ENCODE peak calls at places on chromosomes 2 and 18, in five cellular contexts. M is HT-29, H is COR-L47, O is IMR-90, R is iris pigment epithelial cell. I is an unnamed sample.

GRCh38 chr2:130744287-130745117 is 10.8 kb upstream of the AMER3 start:
- DNase-seq in M (peak; percentile 2), H (no peak), O (no peak), R (no peak), I (no peak)

GRCh38 chr2:85737481-85737880 is 16.3 kb upstream of the ATOH8 start:
- DNase-seq in M (peak; percentile 21), H (no peak), O (peak; percentile 87), R (peak; percentile 91), I (peak; percentile 93)

GRCh38 chr2:171523969-171524401 is 1.7 kb downstream of the CYBRD1 start:
- DNase-seq in M (peak; percentile 8), H (no peak), O (peak; percentile 25), R (peak; percentile 65), I (peak; percentile 70)

GRCh38 chr2:120914839-120915521 is 179.3 kb downstream of the GLI2 start:
- DNase-seq in M (peak; percentile 71), H (no peak), O (peak; percentile 94), R (peak; percentile 90), I (peak; percentile 92)

GRCh38 chr2:41910126-41910525 is 137.7 kb upstream of the PKDCC start:
- DNase-seq in M (no peak), H (no peak), O (peak; percentile 77), R (peak; percentile 78), I (peak; percentile 38)

GRCh38 chr2:127061377-127062273 is 45.3 kb downstream of the BIN1 start:
- DNase-seq in M (no peak), H (no peak), O (peak; percentile 57), R (peak; percentile 30), I (peak; percentile 60)

GRCh38 chr18:63025251-63025710 is 294.3 kb downstream of the BCL2 start:
- DNase-seq in M (no peak), H (peak; percentile 40), O (no peak), R (peak; percentile 9), I (peak; percentile 2)

GRCh38 chr2:28004086-28004485 is 113.6 kb downstream of the BABAM2 start:
- DNase-seq in M (no peak), H (no peak), O (peak; percentile 96), R (peak; percentile 97), I (peak; percentile 77)

GRCh38 chr2:100200985-100201384 is 58.6 kb upstream of the AFF3 start:
- DNase-seq in M (no peak), H (no peak), O (peak; percentile 38), R (peak; percentile 34), I (no peak)

I was measured in cardiac fibroblast.